ENCODE peak calls at places on chromosome 16, in six cellular contexts. O, I, H, X, N and F are unnamed samples.

GRCh38 chr16:27347930-27348685 is 34.3 kb downstream of the IL4R start:
- DNase-seq in X (no peak), I (no peak), O (no peak), N (peak), H (no peak), F (no peak)

GRCh38 chr16:72537684-72538083 is 365.7 kb upstream of the PMFBP1 start:
- DNase-seq in O (no peak), I (no peak), H (peak), X (no peak), N (peak), F (no peak)

GRCh38 chr16:61146429-61146828 is 889.8 kb downstream of the CDH8 start:
- DNase-seq in O (no peak), X (no peak), I (no peak), H (no peak), N (no peak), F (no peak)

GRCh38 chr16:67537270-67537635 is 8.6 kb downstream of the RIPOR1 start:
- DNase-seq in N (peak), I (peak), H (no peak), X (peak), O (no peak), F (no peak)

GRCh38 chr16:83837566-83837965 is 29.8 kb downstream of the HSBP1 start:
- DNase-seq in N (no peak), X (no peak), O (no peak), I (no peak), H (no peak), F (no peak)

GRCh38 chr16:74896389-74897370 is 88.2 kb downstream of the WDR59 start:
- DNase-seq in X (no peak), H (peak), N (peak), O (no peak), I (no peak), F (no peak)

GRCh38 chr16:8798535-8799157 is 1.0 kb downstream of the PMM2 start:
- DNase-seq in N (no peak), H (peak), X (no peak), I (no peak), O (no peak), F (no peak)

GRCh38 chr16:16154292-16154951 is 68.9 kb downstream of the ABCC6 start:
- DNase-seq in I (no peak), N (no peak), X (no peak), H (no peak), O (no peak), F (no peak)

GRCh38 chr16:84943620-84944019 is 67.7 kb downstream of the ZDHHC7 start:
- DNase-seq in N (no peak), H (no peak), O (no peak), X (no peak), I (no peak), F (no peak)

GRCh38 chr16:11075163-11075562 is 130.8 kb downstream of the CLEC16A start:
- DNase-seq in O (no peak), H (no peak), X (no peak), I (no peak), N (no peak), F (no peak)

GRCh38 chr16:68401871-68402747 is 46.2 kb downstream of the SMPD3 start:
- DNase-seq in N (peak), H (peak), O (no peak), X (no peak), I (no peak), F (no peak)

GRCh38 chr16:5025171-5025632 is 8.5 kb downstream of the NAGPA start:
- DNase-seq in O (peak), I (no peak), X (peak), N (no peak), H (no peak), F (no peak)

GRCh38 chr16:88541831-88542230 is 28.4 kb upstream of the ZC3H18 start:
- DNase-seq in X (no peak), H (no peak), O (no peak), N (no peak), I (no peak), F (no peak)

DNA sequence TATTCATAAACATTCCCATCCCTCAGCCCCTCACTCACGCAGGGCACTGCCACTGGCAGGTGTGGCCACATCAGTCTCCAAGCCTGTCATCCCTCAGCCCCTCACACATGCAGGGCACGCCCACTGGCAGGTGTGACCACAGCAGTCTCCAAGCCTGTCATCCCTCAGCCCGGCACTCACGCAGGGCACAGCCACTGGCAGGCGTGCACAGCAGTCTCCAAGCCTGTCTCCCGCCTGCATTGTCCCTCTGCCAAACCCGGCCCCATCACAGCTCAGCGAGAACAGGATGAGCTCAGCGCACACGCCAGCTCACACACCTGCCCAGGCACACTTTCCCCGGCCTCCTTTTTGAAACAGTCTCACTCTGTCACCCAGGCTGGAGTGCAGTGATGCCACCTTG is 11.4 kb upstream of the KREMEN2 start:
- DNase-seq in O (no peak), H (no peak), I (no peak), X (no peak), N (peak), F (no peak)
- H3K4me3 ChIP-seq in O (no peak), H (no peak), I (no peak), X (no peak), N (no peak), F (no peak)

DNA sequence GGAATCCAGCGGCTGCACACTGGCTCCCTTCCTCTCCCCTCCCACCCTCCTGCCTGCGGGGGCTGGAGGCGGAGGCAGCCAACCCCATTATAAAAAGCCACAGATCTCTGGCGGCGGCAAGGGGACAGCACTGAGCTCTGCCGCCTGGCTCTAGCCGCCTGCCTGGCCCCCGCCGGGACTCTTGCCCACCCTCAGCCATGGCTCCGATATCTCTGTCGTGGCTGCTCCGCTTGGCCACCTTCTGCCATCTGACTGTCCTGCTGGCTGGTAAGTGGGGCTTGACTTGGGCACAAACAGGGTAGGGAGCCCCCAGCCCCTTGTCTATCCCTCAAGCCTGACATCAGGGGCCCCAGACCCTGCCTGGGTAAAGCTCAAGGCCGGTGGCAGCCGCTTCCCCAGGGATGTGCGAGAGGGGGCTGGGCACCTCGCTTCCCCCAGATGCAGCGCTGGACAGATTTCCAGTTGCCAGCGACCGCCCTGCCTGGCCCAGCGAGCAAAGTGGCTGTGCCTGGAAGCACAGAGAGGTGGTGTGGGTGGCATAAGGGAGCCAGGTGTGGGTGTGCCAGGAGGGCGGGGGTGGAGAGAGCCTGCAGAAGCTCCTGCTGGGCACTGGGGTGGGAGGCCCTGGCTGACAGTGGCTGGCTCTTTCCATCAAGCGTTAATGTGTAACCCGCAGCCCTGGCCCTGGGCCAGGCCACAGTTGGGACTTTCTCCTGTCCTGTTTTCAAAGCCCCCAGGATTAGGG is at the start of gene CX3CL1:
- DNase-seq in H (peak), X (peak), N (peak), I (peak), O (peak), F (no peak)
- TF ChIP-seq CTCF in H (peak), X (no peak), N (no peak), I (peak), O (no peak), F (no peak)

DNA sequence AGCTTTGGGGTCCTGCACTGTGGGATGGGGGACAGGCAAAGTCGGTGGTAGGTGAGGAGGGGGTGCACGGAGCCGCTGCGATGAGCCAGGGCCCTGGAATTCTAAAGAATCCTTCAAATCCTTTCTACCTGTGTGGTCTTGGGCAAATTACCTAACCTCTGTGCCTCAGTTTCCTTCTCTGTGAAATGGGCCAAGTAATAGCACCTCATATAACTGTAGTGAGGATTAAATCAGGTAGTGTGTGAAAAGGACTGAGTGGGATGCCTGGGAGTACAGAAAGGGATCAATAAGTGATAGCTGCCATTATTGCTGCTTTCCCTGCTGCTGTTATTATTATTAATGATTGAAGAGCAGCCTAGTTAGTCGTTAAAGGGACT is 929 bp downstream of the SCNN1G start:
- DNase-seq in N (no peak), H (no peak), X (no peak), O (no peak), I (no peak), F (no peak)
- H3K4me3 ChIP-seq in N (peak), H (no peak), X (peak), O (no peak), I (peak), F (no peak)

DNA sequence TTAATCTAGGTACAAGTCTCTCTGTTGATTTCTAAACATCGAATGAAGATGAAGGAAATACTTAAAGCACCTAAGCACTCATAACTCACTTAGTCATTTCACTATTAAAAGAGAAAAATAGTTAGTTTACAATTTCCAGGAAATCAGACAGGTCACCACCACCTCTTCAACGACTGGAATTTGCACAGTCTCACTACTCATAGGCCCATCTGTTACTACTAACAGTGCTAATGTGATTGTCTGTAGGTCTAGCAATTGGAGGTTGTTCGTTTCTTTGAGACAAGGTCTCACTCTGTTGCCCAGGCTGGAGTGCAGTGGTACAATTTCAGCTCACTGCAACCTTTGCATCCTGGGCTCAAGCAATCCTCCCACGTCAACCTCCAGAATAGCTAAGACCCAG is 444.6 kb downstream of the MAF start:
- DNase-seq in H (no peak), N (no peak), I (no peak), O (no peak), X (no peak), F (no peak)
- TF ChIP-seq CTCF in H (no peak), N (no peak), I (no peak), O (no peak), X (no peak), F (no peak)

GRCh38 chr16:31429314-31429713 is 1.2 kb upstream of the COX6A2 start:
- DNase-seq in X (no peak), O (no peak), I (no peak), N (no peak), H (no peak), F (no peak)

GRCh38 chr16:31428638-31429247 is 583 bp upstream of the COX6A2 start:
- DNase-seq in X (no peak), H (no peak), O (no peak), N (peak), I (no peak), F (no peak)

GRCh38 chr16:31428277-31428597 is at the start of gene COX6A2:
- DNase-seq in I (no peak), N (no peak), O (no peak), H (no peak), X (no peak), F (no peak)

GRCh38 chr16:31430380-31431052 is 2.4 kb upstream of the COX6A2 start:
- DNase-seq in I (no peak), H (no peak), X (no peak), O (no peak), N (no peak), F (no peak)

GRCh38 chr16:31427441-31428276 is 501 bp downstream of the COX6A2 start:
- DNase-seq in O (peak), I (peak), H (peak), N (peak), X (peak), F (no peak)
- H3K4me3 ChIP-seq in O (peak), I (no peak), H (peak), N (no peak), X (peak), F (no peak)

DNA sequence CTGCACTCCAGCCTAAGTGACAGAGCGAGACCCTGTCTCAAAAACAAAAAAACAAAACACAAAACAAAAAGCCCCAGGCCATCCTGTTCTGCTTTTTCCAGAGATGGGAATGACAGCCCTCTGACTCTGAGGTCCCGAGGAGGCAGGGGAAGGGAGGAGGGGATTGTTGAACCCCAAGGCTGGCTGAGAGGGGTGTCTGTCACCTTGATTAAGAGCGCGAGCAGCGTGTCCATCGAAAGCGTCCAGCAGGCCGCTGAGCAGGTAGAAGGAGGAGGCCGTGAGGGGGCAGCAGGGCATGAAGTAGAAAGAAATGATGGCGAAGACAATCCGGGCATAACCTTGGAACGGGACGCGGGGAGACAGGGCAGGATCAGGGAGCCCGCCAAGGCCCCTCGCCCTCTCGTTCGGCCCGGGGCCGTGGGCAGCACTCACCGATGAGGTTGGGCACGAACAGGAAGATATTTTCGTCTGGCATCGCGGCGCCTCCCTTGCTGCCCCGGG is 593 bp downstream of the CDIPT start:
- DNase-seq in O (no peak), I (no peak), N (peak), X (peak), H (peak), F (no peak)
- TF ChIP-seq CTCF in O (no peak), I (no peak), N (no peak), X (peak), H (peak), F (no peak)